ENCODE peak calls at places on chromosomes 11 and 22, in eight cellular contexts. D is foreskin fibroblast; P is NCI-H146; W is stimulated activated CD8-positive, alpha-beta memory T cell treated with anti-CD3 and anti-CD28 coated beads, Interleukin-2, amount 100 ng/mL, for 1 hour; M is H9; C is dorsolateral prefrontal cortex; J is coronary artery; N is HCT116. R is an unnamed sample.

GRCh38 chr11:93487032-93487483 is 56.1 kb downstream of the SMCO4 start:
- DNase-seq in C (no peak), N (no peak), M (no peak), J (no peak), P (peak), W (no peak), D (no peak), R (no peak)

GRCh38 chr11:102620858-102621561 is 4.1 kb downstream of the MMP20 start:
- DNase-seq in P (no peak), M (no peak), D (peak), W (no peak), N (no peak), J (no peak), C (no peak), R (no peak)

GRCh38 chr22:20494978-20495860 is at the start of gene KLHL22:
- DNase-seq in N (no peak), D (peak), J (no peak), P (peak), W (no peak), M (peak), C (peak), R (no peak)

GRCh38 chr11:115201121-115201792 is 303.0 kb downstream of the CADM1 start:
- DNase-seq in D (peak), M (no peak), J (no peak), W (no peak), P (no peak), C (no peak), N (no peak), R (no peak)

GRCh38 chr22:22687638-22688500 is 43.5 kb downstream of the GGTLC2 start:
- DNase-seq in N (no peak), D (peak), C (no peak), W (no peak), P (peak), M (peak), J (no peak), R (no peak)

GRCh38 chr11:134500621-134501020 is 88.6 kb upstream of the B3GAT1 start:
- DNase-seq in D (no peak), W (no peak), J (no peak), C (no peak), P (no peak), M (no peak), N (no peak), R (no peak)

GRCh38 chr11:48129697-48130395 is 86.8 kb upstream of the OR4B1 start:
- DNase-seq in P (no peak), N (no peak), M (no peak), D (no peak), J (no peak), W (no peak), C (no peak), R (no peak)

GRCh38 chr22:48840112-48840949 is 987.3 kb downstream of the BRD1 start:
- DNase-seq in D (no peak), P (no peak), M (no peak), N (no peak), J (no peak), W (no peak), C (no peak), R (no peak)

GRCh38 chr11:72274435-72274834 is 30.5 kb upstream of the PHOX2A start:
- DNase-seq in C (no peak), W (no peak), M (no peak), J (no peak), N (no peak), D (peak), P (no peak), R (no peak)

R was measured in keratinocyte.